ENCODE peak calls at places on chromosomes 11 and 22, in seven cellular contexts. Z, B, S, I, Q, J and D are unnamed samples. For H3K4me1 and H3K36me3, the result is how much of the 10 kb centered on the place peaks cover.

GRCh38 chr22:50136431-50137047 is 34.0 kb upstream of the PANX2 start:
- DNase-seq in Q (no peak), J (no peak), I (no peak), Z (no peak), B (peak), S (no peak), D (no peak)

GRCh38 chr11:122837528-122838346 is 563 bp upstream of the CRTAM start:
- DNase-seq in S (no peak), Z (no peak), B (no peak), Q (no peak), I (no peak), J (no peak), D (no peak)

GRCh38 chr11:12269104-12269441 is 108.3 kb upstream of the PARVA start:
- DNase-seq in Q (no peak), J (no peak), S (no peak), Z (no peak), B (no peak), I (peak), D (peak)

GRCh38 chr22:38289583-38290082 is 16.8 kb upstream of the TMEM184B start:
- DNase-seq in Q (no peak), S (no peak), B (no peak), I (no peak), Z (no peak), J (no peak), D (no peak)

GRCh38 chr22:37205046-37205445 is 7.2 kb downstream of the SSTR3 start:
- DNase-seq in B (no peak), Q (no peak), J (no peak), Z (no peak), I (no peak), S (no peak), D (no peak)

GRCh38 chr11:123054301-123055065 is 7.5 kb downstream of the HSPA8 start:
- DNase-seq in J (peak), Q (peak), Z (no peak), B (no peak), S (peak), I (no peak), D (peak)

GRCh38 chr11:129374993-129375721 is 491 bp upstream of the BARX2 start:
- DNase-seq in Q (peak), J (peak), S (peak), Z (no peak), B (no peak), I (peak), D (peak)

GRCh38 chr11:114192841-114193389 is 103.3 kb upstream of the NNMT start:
- DNase-seq in S (no peak), I (no peak), Z (no peak), Q (no peak), B (no peak), J (no peak), D (no peak)

GRCh38 chr11:22730319-22730718 is 63.9 kb downstream of the GAS2 start:
- DNase-seq in B (no peak), Q (peak), Z (no peak), I (no peak), S (no peak), J (peak), D (no peak)

GRCh38 chr11:65920035-65920802 is 993 bp downstream of the DRAP1 start:
- DNase-seq in Z (no peak), I (no peak), S (no peak), Q (no peak), J (no peak), B (peak), D (peak)

GRCh38 chr22:35608088-35608487 is 9.0 kb downstream of the MB start:
- DNase-seq in B (no peak), I (no peak), Z (no peak), J (no peak), S (peak), Q (no peak), D (no peak)

GRCh38 chr11:10415817-10416392 is 39.2 kb upstream of the AMPD3 start:
- DNase-seq in B (no peak), Z (no peak), S (no peak), I (no peak), J (no peak), Q (no peak), D (no peak)

GRCh38 chr22:50186789-50187523 is 1.2 kb downstream of the TRABD start:
- DNase-seq in I (peak), Z (no peak), B (no peak), S (no peak), Q (peak), J (peak), D (no peak)

GRCh38 chr11:118679483-118679882 is at the start of gene TREH:
- DNase-seq in I (peak), J (no peak), Z (no peak), B (no peak), S (no peak), Q (no peak), D (peak)

GRCh38 chr11:57325735-57326048 is 940 bp upstream of the TNKS1BP1 start:
- DNase-seq in Z (no peak), Q (peak), J (no peak), I (peak), S (no peak), B (no peak), D (peak)

GRCh38 chr11:58027341-58027740 is 3.4 kb upstream of the OR6Q1 start:
- DNase-seq in Z (no peak), B (no peak), I (no peak), J (peak), Q (no peak), S (peak), D (no peak)

GRCh38 chr11:65310215-65310614 is 4.5 kb upstream of the CDC42EP2 start:
- DNase-seq in J (no peak), I (no peak), Z (no peak), S (peak), Q (no peak), B (peak), D (peak)

GRCh38 chr11:28535677-28536076 is 427.5 kb downstream of the METTL15 start:
- DNase-seq in Q (no peak), I (no peak), Z (no peak), B (no peak), J (no peak), S (no peak), D (no peak)

GRCh38 chr11:11486002-11486401 is 133.0 kb upstream of the CSNK2A3 start:
- DNase-seq in J (no peak), Z (no peak), I (peak), S (no peak), Q (no peak), B (no peak), D (peak)

GRCh38 chr11:76348348-76348747 is 32.6 kb downstream of the THAP12 start:
- DNase-seq in Z (no peak), J (no peak), I (no peak), Q (no peak), S (no peak), B (no peak), D (no peak)

GRCh38 chr11:79150966-79151365 is 289.9 kb downstream of the TENM4 start:
- DNase-seq in J (peak), I (no peak), Q (no peak), S (peak), B (no peak), Z (no peak), D (no peak)

GRCh38 chr11:78564037-78564888 is 10.4 kb downstream of the NARS2 start:
- DNase-seq in J (peak), B (no peak), Q (peak), S (peak), Z (no peak), I (no peak), D (peak)

GRCh38 chr22:46626911-46627805 is 7.0 kb downstream of the GRAMD4 start:
- DNase-seq in I (no peak), Q (no peak), S (no peak), B (no peak), J (no peak), Z (peak), D (no peak)

GRCh38 chr22:37996079-37996478 is 11.7 kb upstream of the SOX10 start:
- DNase-seq in Z (no peak), Q (no peak), J (no peak), I (no peak), S (no peak), B (no peak), D (no peak)

GRCh38 chr11:110763249-110764011 is 51.2 kb upstream of the ARHGAP20 start:
- DNase-seq in S (peak), B (peak), J (peak), Q (no peak), Z (no peak), I (peak), D (peak)

GRCh38 chr22:27686534-27686933 is 115.0 kb downstream of the MN1 start:
- DNase-seq in Q (no peak), J (peak), S (peak), I (peak), Z (no peak), B (peak), D (peak)

GRCh38 chr11:67407700-67408163 is 3.8 kb downstream of the TBC1D10C start:
- DNase-seq in Z (no peak), B (no peak), Q (no peak), I (no peak), S (no peak), J (no peak), D (no peak)
- H3K4me1 ChIP-seq in Z (under half), B (under half), Q (under half), I (under half), S (under half), J (under half), D (under half)

DNA sequence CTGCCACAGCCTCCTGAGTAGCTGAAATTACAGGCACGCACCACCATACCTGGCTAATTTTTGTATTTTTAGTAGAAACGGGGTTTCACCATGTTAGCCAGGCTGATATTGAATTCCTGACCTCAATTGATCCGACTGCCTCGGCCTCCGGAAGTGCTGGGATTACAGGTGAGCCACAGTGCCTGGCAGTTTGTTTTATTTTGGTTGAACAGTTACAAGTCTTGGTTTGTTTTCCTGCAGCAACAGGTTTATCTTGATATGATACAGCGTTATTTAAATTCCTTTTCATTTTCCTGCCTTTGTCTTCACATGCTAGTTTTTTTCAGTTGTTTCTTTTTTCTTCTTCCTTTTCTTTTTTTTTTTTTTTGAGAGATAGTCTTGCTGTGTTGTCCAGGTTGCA is 4.0 kb upstream of the SLC3A2 start:
- DNase-seq in S (no peak), I (no peak), Q (no peak), Z (no peak), B (no peak), J (no peak), D (peak)
- H3K36me3 ChIP-seq in S (under half), I (under half), Q (under half), Z (half or more), B (under half), J (under half), D (under half)

DNA sequence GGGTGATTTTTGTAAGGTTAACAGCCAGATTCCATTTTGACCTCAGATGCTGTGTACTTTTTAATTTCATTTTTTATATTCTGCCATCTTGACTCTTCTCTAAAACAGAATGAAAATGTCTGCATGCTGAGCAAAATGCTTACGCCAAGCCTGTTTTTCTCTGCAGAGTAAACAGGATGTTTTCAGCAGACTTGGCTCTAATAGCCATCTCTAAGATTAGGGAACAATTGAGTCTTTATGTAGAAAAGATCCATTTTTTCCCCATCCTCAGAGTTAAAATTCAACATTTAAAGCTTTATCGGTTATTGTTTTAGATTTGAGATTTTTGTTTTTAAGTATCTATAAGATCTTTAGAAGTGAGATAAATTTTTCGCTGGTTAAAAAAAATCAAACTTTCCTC is 17.7 kb upstream of the ADSL start:
- DNase-seq in I (no peak), J (no peak), S (no peak), Z (no peak), B (no peak), Q (no peak), D (no peak)
- H3K4me1 ChIP-seq in I (under half), J (under half), S (under half), Z (under half), B (half or more), Q (under half), D (under half)

GRCh38 chr11:68385128-68385527 is 72.7 kb downstream of the LRP5 start:
- DNase-seq in Z (no peak), J (no peak), Q (no peak), I (no peak), S (no peak), B (no peak), D (no peak)

GRCh38 chr11:68386331-68386978 is 74.1 kb downstream of the LRP5 start:
- DNase-seq in Z (no peak), J (no peak), B (no peak), Q (no peak), S (no peak), I (no peak), D (no peak)

GRCh38 chr11:68382358-68382998 is 70.1 kb downstream of the LRP5 start:
- DNase-seq in Q (no peak), Z (no peak), S (no peak), B (no peak), I (no peak), J (no peak), D (no peak)

GRCh38 chr11:68383976-68384501 is 71.6 kb downstream of the LRP5 start:
- DNase-seq in Z (peak), I (peak), J (peak), S (peak), Q (peak), B (peak), D (peak)

GRCh38 chr11:68384530-68385081 is 72.2 kb downstream of the LRP5 start:
- DNase-seq in I (no peak), Z (no peak), Q (no peak), S (no peak), B (no peak), J (no peak), D (no peak)
- H3K36me3 ChIP-seq in I (under half), Z (under half), Q (under half), S (under half), B (under half), J (under half), D (under half)

GRCh38 chr22:29380856-29381255 is 7.5 kb downstream of the AP1B1 start:
- DNase-seq in Z (no peak), J (no peak), S (no peak), B (no peak), I (no peak), Q (no peak), D (no peak)

GRCh38 chr22:29379258-29379657 is 9.1 kb downstream of the AP1B1 start:
- DNase-seq in I (no peak), J (no peak), S (no peak), B (no peak), Q (no peak), Z (no peak), D (no peak)

GRCh38 chr22:29380032-29380781 is 8.2 kb downstream of the AP1B1 start:
- DNase-seq in I (no peak), J (peak), Z (no peak), Q (no peak), S (no peak), B (no peak), D (no peak)

GRCh38 chr22:29375436-29376076 is 12.8 kb downstream of the AP1B1 start:
- DNase-seq in Q (no peak), Z (no peak), I (no peak), B (no peak), S (no peak), J (peak), D (no peak)

GRCh38 chr22:29377979-29378378 is 10.4 kb downstream of the AP1B1 start:
- DNase-seq in S (no peak), I (peak), J (no peak), Z (no peak), B (no peak), Q (no peak), D (peak)
- H3K4me1 ChIP-seq in S (under half), I (under half), J (under half), Z (under half), B (under half), Q (under half), D (half or more)

GRCh38 chr22:19463491-19464469 is 15.2 kb downstream of the UFD1 start:
- DNase-seq in I (no peak), J (peak), B (peak), Q (no peak), S (peak), Z (no peak), D (peak)
- H3K36me3 ChIP-seq in I (half or more), J (half or more), B (half or more), Q (under half), S (under half), Z (half or more), D (under half)